ENCODE peak calls at places on chromosomes 13 and 19, in five cellular contexts. T is hypothalamus, L is chondrocyte, P is RPMI8226, D is upper lobe of right lung. F is an unnamed sample.

GRCh38 chr13:75489502-75490263 is 7.7 kb upstream of the TBC1D4 start:
- DNase-seq in P (peak; percentile 11), L (no peak), D (peak; percentile 83), T (no peak), F (peak; percentile 45)

GRCh38 chr13:79782541-79783216 is 301.7 kb downstream of the NDFIP2 start:
- DNase-seq in L (no peak), P (no peak), T (peak; percentile 10), D (peak; percentile 76), F (no peak)

GRCh38 chr19:41324921-41325639 is 15.1 kb downstream of the CCDC97 start:
- DNase-seq in D (peak; percentile 78), T (no peak), P (no peak), L (no peak), F (no peak)

GRCh38 chr19:280541-281007 is 10.6 kb downstream of the PLPP2 start:
- DNase-seq in L (no peak), T (no peak), P (peak; percentile 32), D (peak; percentile 51), F (no peak)

GRCh38 chr13:110524484-110525254 is 36.9 kb downstream of the RAB20 start:
- DNase-seq in L (no peak), D (peak; percentile 82), P (peak; percentile 89), T (no peak), F (no peak)

GRCh38 chr13:92355213-92355612 is 871.4 kb upstream of the GPC6 start:
- DNase-seq in L (no peak), T (no peak), D (no peak), P (peak; percentile 4), F (no peak)

GRCh38 chr19:3179739-3180293 is 1.2 kb downstream of the S1PR4 start:
- DNase-seq in D (no peak), T (no peak), P (no peak), L (peak; percentile 79), F (no peak)

GRCh38 chr19:8423821-8424223 is 10.7 kb downstream of the MARCHF2 start:
- DNase-seq in L (peak; percentile 93), P (no peak), D (peak; percentile 85), T (no peak), F (peak; percentile 94)

GRCh38 chr19:33683881-33684549 is 62.3 kb downstream of the CHST8 start:
- DNase-seq in D (peak; percentile 67), L (peak; percentile 82), P (no peak), T (no peak), F (no peak)

GRCh38 chr13:73059460-73060250 is 850 bp downstream of the KLF5 start:
- DNase-seq in T (no peak), P (peak; percentile 65), L (peak; percentile 93), D (peak; percentile 91), F (no peak)

GRCh38 chr19:40284501-40285352 is at the start of gene AKT2:
- DNase-seq in T (peak; percentile 78), L (peak; percentile 94), P (peak; percentile 5), D (no peak), F (no peak)

GRCh38 chr13:39676315-39676876 is 20.9 kb downstream of the COG6 start:
- DNase-seq in L (no peak), T (no peak), P (peak; percentile 41), D (no peak), F (no peak)

GRCh38 chr13:77810430-77810829 is 108.2 kb downstream of the EDNRB start:
- DNase-seq in P (peak; percentile 5), L (no peak), T (no peak), D (no peak), F (no peak)

GRCh38 chr19:55519461-55520311 is 17.2 kb downstream of the SBK2 start:
- DNase-seq in P (no peak), L (no peak), D (no peak), T (no peak), F (peak; percentile 19)

F was measured in AG09319.